ENCODE peak calls at places on chromosomes 1 and 21, in nine cellular contexts. R, L, C, X, T, Q, W, J and Z are unnamed samples.
A peak's percentile ranks its signal among the peaks of the same experiment; 100 is the strongest.

GRCh38 chr1:85576256-85576641 is 4.3 kb upstream of the CCN1 start:
- DNase-seq in R (no peak), L (no peak), X (no peak), Q (no peak), W (no peak), T (no peak), J (no peak), C (no peak), Z (peak; percentile 76)

GRCh38 chr1:170660281-170660713 is 3.6 kb upstream of the PRRX1 start:
- DNase-seq in C (no peak), L (no peak), X (no peak), W (no peak), R (no peak), T (no peak), J (no peak), Q (no peak), Z (no peak)

GRCh38 chr1:182978158-182978853 is 25.3 kb upstream of the SHCBP1L start:
- DNase-seq in T (no peak), X (no peak), W (no peak), Q (no peak), C (no peak), R (no peak), L (no peak), J (no peak), Z (no peak)

GRCh38 chr1:180366386-180367068 is 135.8 kb downstream of the ACBD6 start:
- DNase-seq in T (no peak), L (no peak), R (peak; percentile 20), W (no peak), X (no peak), C (no peak), J (no peak), Q (peak; percentile 65), Z (no peak)

GRCh38 chr1:92211166-92211565 is 6.5 kb upstream of the C1orf146 start:
- DNase-seq in J (no peak), R (no peak), C (no peak), T (no peak), W (no peak), Q (peak; percentile 92), X (no peak), L (no peak), Z (peak; percentile 59)

GRCh38 chr21:34885636-34886553 is 163.2 kb downstream of the RUNX1 start:
- DNase-seq in W (peak; percentile 47), L (no peak), C (peak; percentile 8), J (no peak), T (no peak), X (no peak), R (no peak), Q (no peak), Z (no peak)

GRCh38 chr1:105172803-105173202 is 1423.1 kb downstream of the AMY1C start:
- DNase-seq in T (no peak), L (peak; percentile 37), W (no peak), R (peak; percentile 97), C (no peak), J (no peak), X (peak; percentile 2), Q (no peak), Z (no peak)

GRCh38 chr1:222454196-222454595 is 93.7 kb downstream of the HHIPL2 start:
- DNase-seq in J (no peak), R (no peak), W (no peak), Q (no peak), T (no peak), X (no peak), C (no peak), L (no peak), Z (no peak)

GRCh38 chr1:236457775-236458174 is 63.7 kb downstream of the EDARADD start:
- DNase-seq in W (no peak), T (no peak), L (no peak), Q (no peak), R (no peak), C (no peak), X (no peak), J (no peak), Z (no peak)

GRCh38 chr1:232891116-232891515 is 59.3 kb upstream of the NTPCR start:
- DNase-seq in Q (peak; percentile 96), L (no peak), R (no peak), J (no peak), W (no peak), X (no peak), T (no peak), C (no peak), Z (peak; percentile 86)

GRCh38 chr1:193661385-193661784 is 475.0 kb upstream of the B3GALT2 start:
- DNase-seq in R (no peak), L (no peak), W (no peak), J (no peak), X (no peak), C (no peak), Q (no peak), T (no peak), Z (no peak)

GRCh38 chr1:9629445-9630201 is 21.9 kb upstream of the PIK3CD start:
- DNase-seq in Q (no peak), L (no peak), W (no peak), T (no peak), R (no peak), C (peak; percentile 76), X (no peak), J (peak; percentile 56), Z (no peak)

GRCh38 chr1:234607091-234608025 is 2.6 kb downstream of the IRF2BP2 start:
- DNase-seq in L (no peak), Q (no peak), J (no peak), X (no peak), R (peak; percentile 94), C (no peak), W (peak; percentile 69), T (no peak), Z (no peak)

GRCh38 chr1:33219886-33220661 is 36.2 kb upstream of the ZNF362 start:
- DNase-seq in J (no peak), L (peak; percentile 27), W (no peak), Q (peak; percentile 55), C (no peak), T (no peak), X (peak; percentile 45), R (no peak), Z (no peak)

GRCh38 chr1:36161656-36162531 is 5.9 kb downstream of the MAP7D1 start:
- DNase-seq in C (peak; percentile 42), J (no peak), L (no peak), R (no peak), W (no peak), T (no peak), X (no peak), Q (peak; percentile 53), Z (no peak)